ENCODE peak calls at places on chromosome 17, in four cellular contexts. U is AG04450, V is IMR-90, P is stomach. Q is an unnamed sample.

GRCh38 chr17:21174719-21175118 is 39.2 kb downstream of the TMEM11 start:
- DNase-seq in U (no peak), V (peak), P (peak), Q (peak)

GRCh38 chr17:68775969-68776368 is 174.8 kb upstream of the FAM20A start:
- DNase-seq in U (no peak), V (no peak), P (no peak), Q (no peak)

GRCh38 chr17:3845754-3846738 is at the start of gene NCBP3:
- DNase-seq in U (peak), V (peak), P (peak), Q (peak)

GRCh38 chr17:73691321-73691766 is 47.1 kb upstream of the SDK2 start:
- DNase-seq in U (no peak), V (no peak), P (no peak), Q (no peak)

GRCh38 chr17:69061901-69062556 is 1.3 kb upstream of the ABCA9 start:
- DNase-seq in U (no peak), V (no peak), P (no peak), Q (no peak)

GRCh38 chr17:37301288-37301687 is 74.5 kb upstream of the C17orf78 start:
- DNase-seq in U (no peak), V (peak), P (no peak), Q (peak)

GRCh38 chr17:298791-299450 is 53.7 kb downstream of the RPH3AL start:
- DNase-seq in U (no peak), V (no peak), P (no peak), Q (peak)

GRCh38 chr17:79845601-79845949 is 6.3 kb upstream of the CBX4 start:
- DNase-seq in U (no peak), V (no peak), P (no peak), Q (peak)

GRCh38 chr17:4956493-4957061 is 5.7 kb downstream of the ENO3 start:
- DNase-seq in U (no peak), V (no peak), P (peak), Q (no peak)

GRCh38 chr17:19012171-19013080 is 7.9 kb upstream of the FAM83G start:
- DNase-seq in U (no peak), V (no peak), P (no peak), Q (no peak)

GRCh38 chr17:19538095-19539039 is 4.7 kb downstream of the SLC47A1 start:
- DNase-seq in U (no peak), V (no peak), P (no peak), Q (no peak)

GRCh38 chr17:11996722-11997146 is 541 bp downstream of the ZNF18 start:
- DNase-seq in U (no peak), V (peak), P (peak), Q (peak)

GRCh38 chr17:70787721-70788120 is 618.4 kb downstream of the KCNJ2 start:
- DNase-seq in U (no peak), V (no peak), P (no peak), Q (no peak)

GRCh38 chr17:74987909-74988711 is 678 bp downstream of the CDR2L start:
- DNase-seq in U (peak), V (peak), P (peak), Q (peak)

GRCh38 chr17:27657620-27658019 is 26.6 kb downstream of the LGALS9 start:
- DNase-seq in U (no peak), V (peak), P (no peak), Q (peak)

GRCh38 chr17:76236603-76237002 is 3.7 kb downstream of the RNF157 start:
- DNase-seq in U (no peak), V (no peak), P (no peak), Q (no peak)

GRCh38 chr17:80154166-80154565 is 7.2 kb upstream of the EIF4A3 start:
- DNase-seq in U (no peak), V (no peak), P (no peak), Q (no peak)

GRCh38 chr17:45316271-45317112 is at the start of gene MAP3K14:
- DNase-seq in U (no peak), V (peak), P (peak), Q (peak)

GRCh38 chr17:29115906-29116651 is 64.1 kb downstream of the MYO18A start:
- DNase-seq in U (no peak), V (peak), P (no peak), Q (peak)

GRCh38 chr17:28181568-28181967 is 137.4 kb upstream of the TMEM97 start:
- DNase-seq in U (no peak), V (no peak), P (no peak), Q (no peak)

GRCh38 chr17:18381953-18382245 is 4.3 kb downstream of the EVPLL start:
- DNase-seq in U (no peak), V (no peak), P (no peak), Q (no peak)

GRCh38 chr17:78263063-78263735 is 31.8 kb downstream of the TMEM235 start:
- DNase-seq in U (no peak), V (no peak), P (peak), Q (no peak)

GRCh38 chr17:21007646-21008045 is 35.2 kb downstream of the USP22 start:
- DNase-seq in U (no peak), V (no peak), P (no peak), Q (no peak)

GRCh38 chr17:65231662-65232335 is 94.6 kb downstream of the RGS9 start:
- DNase-seq in U (peak), V (peak), P (peak), Q (peak)

GRCh38 chr17:66302761-66303626 is 581 bp downstream of the PRKCA start:
- DNase-seq in U (no peak), V (peak), P (peak), Q (peak)

GRCh38 chr17:57404073-57404472 is 147.8 kb downstream of the MSI2 start:
- DNase-seq in U (no peak), V (no peak), P (no peak), Q (no peak)

GRCh38 chr17:2949469-2950044 is 113.8 kb downstream of the OR1D5 start:
- DNase-seq in U (no peak), V (peak), P (peak), Q (peak)

GRCh38 chr17:9115446-9116265 is 94.3 kb downstream of the NTN1 start:
- DNase-seq in U (no peak), V (peak), P (peak), Q (peak)
- TF ChIP-seq CTCF in U (peak), V (no peak), P (peak), Q (peak)

DNA sequence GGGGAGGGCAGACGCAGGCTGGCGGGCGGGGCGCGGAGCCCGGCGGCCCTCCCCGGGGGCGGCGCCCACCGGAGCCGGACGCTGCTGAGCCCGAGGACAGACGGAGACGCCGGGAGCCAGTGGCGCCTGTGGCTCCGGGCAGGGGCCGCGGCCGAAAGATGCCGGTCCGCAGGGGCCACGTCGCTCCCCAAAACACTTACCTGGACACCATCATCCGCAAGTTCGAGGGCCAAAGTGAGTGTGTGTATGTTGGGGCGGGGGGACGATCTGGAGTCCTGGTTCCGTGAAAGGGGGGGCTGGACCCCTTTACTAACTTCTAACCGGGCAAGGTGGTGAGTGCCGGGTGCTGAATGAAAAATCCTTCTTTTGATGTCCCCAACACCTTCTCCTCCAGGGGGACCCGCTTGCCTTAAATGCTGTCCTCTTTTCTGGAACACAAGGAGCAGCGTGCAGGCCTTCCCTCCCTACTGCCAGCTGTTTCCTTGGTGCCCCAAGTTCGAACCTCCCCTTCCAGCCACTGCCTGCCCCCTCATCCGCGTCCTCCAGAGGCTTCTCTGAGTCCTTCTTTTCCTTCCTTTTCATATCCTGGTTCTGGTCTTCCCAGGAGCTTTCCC is at the start of gene KCNH6:
- DNase-seq in U (no peak), V (no peak), P (no peak), Q (no peak)
- H3K4me3 ChIP-seq in U (peak), V (peak), P (peak), Q (no peak)

GRCh38 chr17:13158511-13159240 is 140.8 kb upstream of the ELAC2 start:
- DNase-seq in U (no peak), V (peak), P (no peak), Q (no peak)

GRCh38 chr17:13160790-13161189 is 143.0 kb upstream of the ELAC2 start:
- DNase-seq in U (no peak), V (no peak), P (no peak), Q (no peak)

GRCh38 chr17:13162361-13162760 is 144.5 kb upstream of the ELAC2 start:
- DNase-seq in U (no peak), V (no peak), P (no peak), Q (no peak)

GRCh38 chr17:13157656-13158055 is 139.8 kb upstream of the ELAC2 start:
- DNase-seq in U (no peak), V (no peak), P (no peak), Q (no peak)

DNA sequence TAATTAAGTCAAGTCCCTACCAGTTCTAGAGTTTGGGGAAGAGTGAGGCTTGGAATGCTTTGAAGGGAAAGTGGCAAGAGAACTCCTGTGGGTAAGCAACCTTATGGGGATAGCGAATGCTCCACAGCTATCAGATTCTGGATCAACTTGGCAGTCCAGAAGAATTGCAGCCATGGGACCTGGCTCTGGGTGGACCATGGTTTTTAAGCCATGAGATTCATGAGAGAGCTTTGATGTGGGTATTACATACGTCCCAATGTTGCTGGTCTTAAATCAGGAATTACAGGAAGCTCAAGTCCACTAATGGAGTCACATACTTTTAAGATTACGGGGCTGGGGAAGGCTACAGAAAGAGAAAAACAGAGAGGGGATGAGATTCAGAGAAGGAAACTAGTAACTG is 142.5 kb upstream of the ELAC2 start:
- DNase-seq in U (no peak), V (peak), P (no peak), Q (no peak)
- TF ChIP-seq CTCF in U (no peak), V (no peak), P (no peak), Q (no peak)

GRCh38 chr17:7136266-7136877 is 21.8 kb upstream of the ASGR2 start:
- DNase-seq in U (peak), V (peak), P (peak), Q (peak)
- H3K4me3 ChIP-seq in U (no peak), V (no peak), P (no peak), Q (no peak)

DNA sequence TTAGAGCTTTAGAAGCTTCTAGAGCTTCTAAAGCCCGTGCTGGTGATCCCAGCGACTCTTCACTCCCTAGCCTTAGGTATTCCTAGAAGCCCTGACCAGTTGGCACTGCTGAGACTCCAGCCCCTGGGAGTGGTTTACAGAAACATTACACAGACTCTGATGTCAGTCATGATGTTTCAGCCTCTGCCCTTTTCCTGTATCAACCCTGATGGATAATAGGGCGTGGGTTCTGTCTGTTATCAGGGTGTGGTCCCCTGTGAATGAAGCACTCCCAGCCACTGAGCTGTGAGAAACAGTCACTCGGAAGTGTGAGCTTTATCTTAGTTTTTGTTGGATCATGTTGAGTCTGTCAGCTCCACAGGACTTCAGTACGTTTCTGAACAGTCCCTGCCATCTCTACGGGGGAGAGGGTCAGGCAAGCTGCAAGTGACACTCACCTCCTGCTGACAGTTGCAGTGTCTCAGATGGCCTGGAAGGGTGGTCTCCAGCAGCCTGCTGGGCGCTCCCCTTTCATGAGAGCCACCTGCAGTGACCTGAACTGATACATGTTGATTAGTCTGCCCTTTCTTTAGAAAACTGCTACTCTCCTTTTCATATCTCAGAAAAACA is 12.8 kb downstream of the GOSR2 start:
- DNase-seq in U (no peak), V (no peak), P (peak), Q (peak)
- TF ChIP-seq CTCF in U (no peak), V (no peak), P (no peak), Q (no peak)

DNA sequence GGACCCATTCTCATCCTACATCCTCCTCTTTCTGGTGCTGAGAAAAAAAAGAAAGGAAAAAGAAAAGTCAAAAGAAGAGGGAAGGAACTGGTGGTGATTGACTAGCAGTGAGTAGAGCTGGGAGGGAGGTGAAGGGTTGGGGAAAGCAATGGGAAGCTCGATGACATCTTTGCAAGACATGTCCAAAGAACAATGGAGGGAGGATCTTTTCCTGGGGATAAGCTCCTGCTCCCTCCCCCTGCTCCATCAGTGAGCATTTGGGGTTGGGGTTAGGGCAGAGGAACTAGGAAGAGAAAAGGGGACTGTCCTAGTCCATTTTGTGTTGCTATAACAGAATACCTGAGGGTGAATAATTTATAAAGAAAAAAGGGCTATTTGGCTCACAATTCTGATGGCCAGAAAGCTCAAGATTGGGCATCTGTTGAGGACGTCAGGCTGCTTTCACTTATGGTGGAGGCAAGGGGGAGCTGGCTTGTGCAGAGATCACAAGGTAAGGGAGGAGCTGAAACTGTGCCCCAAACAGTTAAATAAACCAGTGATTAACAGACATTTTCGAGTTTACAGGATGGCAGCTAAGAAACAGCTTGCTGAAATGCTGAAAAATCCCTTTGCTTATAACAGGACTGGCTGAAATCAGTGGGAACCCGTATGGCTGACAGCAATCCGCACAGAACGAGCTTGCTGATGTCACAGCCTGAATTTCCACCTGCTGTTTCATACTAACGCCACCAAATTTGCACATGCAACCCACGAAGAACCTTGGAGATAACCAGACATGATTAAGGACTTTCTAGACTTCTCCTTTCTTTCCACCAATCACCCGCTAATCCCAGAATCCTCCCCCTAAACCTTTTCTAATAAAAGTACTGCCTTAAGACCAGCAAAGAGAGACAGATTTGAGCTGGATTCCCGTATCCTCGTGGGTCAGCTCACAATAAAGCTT is 1.6 kb upstream of the ODF4 start:
- DNase-seq in U (no peak), V (peak), P (no peak), Q (no peak)
- H3K4me3 ChIP-seq in U (peak), V (no peak), P (peak), Q (no peak)

GRCh38 chr17:40020146-40020545 is 4.9 kb downstream of the CSF3 start:
- DNase-seq in U (no peak), V (no peak), P (no peak), Q (no peak)

GRCh38 chr17:40021471-40021961 is 6.3 kb downstream of the CSF3 start:
- DNase-seq in U (no peak), V (peak), P (no peak), Q (peak)

GRCh38 chr17:40018211-40019121 is 3.2 kb downstream of the CSF3 start:
- DNase-seq in U (no peak), V (no peak), P (no peak), Q (peak)

GRCh38 chr17:40017422-40018080 is 2.3 kb downstream of the CSF3 start:
- DNase-seq in U (no peak), V (no peak), P (no peak), Q (peak)

GRCh38 chr17:40019140-40019991 is 4.1 kb downstream of the CSF3 start:
- DNase-seq in U (peak), V (peak), P (no peak), Q (peak)
- TF ChIP-seq CTCF in U (no peak), V (no peak), P (no peak), Q (no peak)

GRCh38 chr17:50065056-50065455 is 9.1 kb downstream of the ITGA3 start:
- DNase-seq in U (no peak), V (no peak), P (no peak), Q (no peak)
- H3K4me3 ChIP-seq in U (no peak), V (no peak), P (no peak), Q (no peak)

GRCh38 chr17:51493206-51493605 is 232.9 kb downstream of the UTP18 start:
- DNase-seq in U (no peak), V (no peak), P (no peak), Q (no peak)

GRCh38 chr17:51486885-51487520 is 226.7 kb downstream of the UTP18 start:
- DNase-seq in U (no peak), V (no peak), P (no peak), Q (no peak)

GRCh38 chr17:51486091-51486490 is 225.7 kb downstream of the UTP18 start:
- DNase-seq in U (no peak), V (no peak), P (peak), Q (no peak)

GRCh38 chr17:51491416-51491815 is 231.1 kb downstream of the UTP18 start:
- DNase-seq in U (no peak), V (no peak), P (no peak), Q (no peak)

GRCh38 chr17:51487947-51488346 is 227.6 kb downstream of the UTP18 start:
- DNase-seq in U (no peak), V (no peak), P (no peak), Q (peak)
- TF ChIP-seq CTCF in U (no peak), V (no peak), P (no peak), Q (no peak)

DNA sequence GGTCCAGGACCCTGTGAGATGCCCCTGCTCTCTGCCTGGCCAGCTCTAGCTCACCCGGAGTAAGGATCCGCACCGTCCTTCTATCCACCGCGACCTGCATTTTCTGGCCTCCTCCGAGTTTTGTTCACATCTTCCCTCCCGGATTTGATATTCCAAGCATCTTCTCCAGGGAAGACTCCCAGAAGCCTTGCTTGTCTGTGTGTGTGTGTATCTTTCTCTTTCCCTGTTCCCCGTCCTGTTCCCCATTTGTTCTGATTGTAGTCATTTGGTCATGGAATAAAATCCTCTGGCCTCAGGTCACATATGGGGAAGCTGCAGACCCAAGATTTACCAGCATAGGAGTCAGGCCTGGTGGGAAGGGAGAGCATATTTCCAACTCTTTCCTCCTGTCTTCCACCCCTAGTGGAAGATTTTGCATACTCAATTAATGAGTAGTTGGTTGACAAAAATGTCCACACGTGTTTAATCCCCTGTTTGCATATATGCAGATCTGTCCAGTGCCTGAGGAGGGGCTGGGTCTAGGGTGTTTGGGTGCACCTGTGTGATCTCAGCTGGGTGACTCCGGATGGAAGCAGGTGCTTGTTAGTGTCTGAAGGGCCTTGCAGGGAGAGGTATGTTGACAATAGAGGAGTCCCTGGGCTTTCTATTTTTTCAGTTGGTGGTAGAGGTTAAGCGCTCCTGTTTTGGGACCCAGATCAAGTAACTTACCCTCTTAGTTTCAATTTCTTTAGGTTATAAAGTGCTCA is 1.9 kb downstream of the PRAC1 start:
- DNase-seq in U (no peak), V (no peak), P (no peak), Q (no peak)
- H3K4me3 ChIP-seq in U (no peak), V (no peak), P (no peak), Q (no peak)